ENCODE peak calls at places on chromosomes 1 and 21, in eight cellular contexts. L is H1, H is vagina, K is spleen, N is GM23338, R is endothelial cell of umbilical vein, O is SK-N-SH, S is stomach. Y is an unnamed sample.

GRCh38 chr1:67336783-67337182 is 29.1 kb downstream of the IL12RB2 start:
- DNase-seq in L (no peak), H (no peak), K (no peak), N (no peak), R (no peak), O (no peak), S (no peak), Y (no peak)

GRCh38 chr1:109885589-109885988 is 25.1 kb upstream of the CSF1 start:
- DNase-seq in L (no peak), H (no peak), K (no peak), N (no peak), R (no peak), O (no peak), S (no peak), Y (no peak)

GRCh38 chr1:209929751-209930150 is 8.3 kb upstream of the SYT14 start:
- DNase-seq in L (no peak), H (no peak), K (no peak), N (no peak), R (peak; percentile 0), O (peak; percentile 25), S (no peak), Y (no peak)

GRCh38 chr1:195894411-195894810 is 713.8 kb downstream of the KCNT2 start:
- DNase-seq in L (no peak), H (no peak), K (no peak), N (peak; percentile 4), R (peak; percentile 28), O (no peak), S (no peak), Y (no peak)

GRCh38 chr1:235047331-235047871 is 81.2 kb downstream of the TOMM20 start:
- DNase-seq in L (no peak), H (no peak), K (no peak), N (no peak), R (no peak), O (no peak), S (no peak), Y (no peak)

GRCh38 chr1:7810395-7810794 is 26.3 kb downstream of the PER3 start:
- DNase-seq in L (no peak), H (no peak), K (no peak), N (no peak), R (peak; percentile 44), O (no peak), S (no peak), Y (no peak)

GRCh38 chr1:213163278-213163711 is 112.3 kb downstream of the RPS6KC1 start:
- DNase-seq in L (no peak), H (no peak), K (no peak), N (no peak), R (no peak), O (no peak), S (no peak), Y (no peak)

GRCh38 chr1:184691719-184692324 is 62.8 kb downstream of the EDEM3 start:
- DNase-seq in L (no peak), H (no peak), K (no peak), N (peak; percentile 74), R (peak; percentile 67), O (peak; percentile 36), S (no peak), Y (no peak)

GRCh38 chr1:248622491-248623106 is 12.3 kb downstream of the OR2T11 start:
- DNase-seq in L (no peak), H (no peak), K (no peak), N (peak; percentile 6), R (peak; percentile 13), O (peak; percentile 35), S (no peak), Y (no peak)

GRCh38 chr21:33908760-33909159 is 6.8 kb downstream of the ATP5PO start:
- DNase-seq in L (no peak), H (no peak), K (no peak), N (no peak), R (no peak), O (no peak), S (no peak), Y (no peak)

GRCh38 chr1:13731897-13732296 is 31.9 kb downstream of the PRDM2 start:
- DNase-seq in L (no peak), H (no peak), K (no peak), N (no peak), R (no peak), O (no peak), S (no peak), Y (no peak)

GRCh38 chr1:13730301-13730700 is 30.3 kb downstream of the PRDM2 start:
- DNase-seq in L (no peak), H (no peak), K (no peak), N (no peak), R (no peak), O (no peak), S (no peak), Y (no peak)

GRCh38 chr1:13732971-13733667 is 33.1 kb downstream of the PRDM2 start:
- DNase-seq in L (no peak), H (no peak), K (no peak), N (no peak), R (no peak), O (no peak), S (no peak), Y (no peak)

GRCh38 chr1:13733705-13734104 is 33.7 kb downstream of the PRDM2 start:
- DNase-seq in L (no peak), H (no peak), K (no peak), N (no peak), R (no peak), O (no peak), S (no peak), Y (no peak)

GRCh38 chr1:13730751-13731482 is 30.9 kb downstream of the PRDM2 start:
- DNase-seq in L (no peak), H (no peak), K (peak; percentile 95), N (no peak), R (peak; percentile 20), O (no peak), S (peak; percentile 50), Y (no peak)
- TF ChIP-seq POLR2AphosphoS5 in L (no peak), H (peak; percentile 42), K (peak; percentile 94), N (no peak), R (no peak), O (no peak), S (no peak), Y (no peak)

GRCh38 chr1:226644541-226645176 is 94.4 kb downstream of the ITPKB start:
- DNase-seq in L (no peak), H (no peak), K (peak; percentile 71), N (no peak), R (no peak), O (no peak), S (no peak), Y (no peak)
- H3K4me1 ChIP-seq in L (no peaks in the 10 kb centered on the region), H (peaks cover 24% of the 10 kb centered on the region), K (peaks cover 83% of the 10 kb centered on the region), N (no peaks in the 10 kb centered on the region), R (no peaks in the 10 kb centered on the region), O (peaks cover 5% of the 10 kb centered on the region), S (peaks cover 10% of the 10 kb centered on the region), Y (peaks cover 20% of the 10 kb centered on the region)

GRCh38 chr1:2455757-2456156 is 20.3 kb upstream of the PLCH2 start:
- DNase-seq in L (no peak), H (no peak), K (no peak), N (no peak), R (no peak), O (no peak), S (no peak), Y (no peak)
- TF ChIP-seq POLR2AphosphoS5 in L (no peak), H (no peak), K (no peak), N (no peak), R (no peak), O (no peak), S (no peak), Y (no peak)

DNA sequence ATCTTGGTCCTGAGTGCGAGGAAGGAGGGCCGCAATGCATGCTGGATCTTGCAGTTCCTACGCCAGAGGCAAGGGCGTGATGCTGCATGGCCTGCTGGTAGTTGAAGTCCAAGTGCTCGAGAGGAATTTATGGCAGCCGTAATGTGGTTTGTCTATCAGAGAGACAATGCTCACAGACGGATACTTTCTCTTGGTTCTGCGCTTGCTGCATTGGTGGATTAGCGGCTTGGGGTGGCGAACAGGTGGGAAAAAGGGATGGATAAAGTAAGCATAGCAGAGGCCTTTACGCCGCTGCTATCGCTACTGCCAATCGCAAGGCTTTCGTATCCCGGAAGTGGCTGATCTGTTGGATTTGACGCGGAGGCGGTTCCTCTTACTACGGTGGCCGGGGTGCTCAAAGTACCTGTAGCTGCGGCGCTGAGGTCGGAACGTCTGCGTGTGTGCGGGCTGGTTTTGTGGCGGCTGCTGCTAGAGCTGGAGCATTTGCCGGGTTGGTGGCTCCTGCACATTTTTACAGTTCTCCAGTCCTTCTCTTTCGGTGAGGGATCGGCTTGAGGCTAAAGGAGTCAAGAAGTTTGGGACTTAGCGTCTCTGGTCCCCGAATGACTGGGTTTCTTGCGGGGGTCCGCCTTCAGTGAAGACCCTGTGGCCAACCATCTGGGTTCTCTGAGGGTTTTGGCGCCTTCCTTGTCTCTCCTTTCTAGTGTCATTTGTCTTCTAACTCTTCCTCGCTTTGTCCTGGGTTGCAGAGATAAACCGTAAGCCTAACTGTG is at the start of gene ATG4C:
- DNase-seq in L (peak; percentile 89), H (no peak), K (peak; percentile 97), N (peak; percentile 99), R (peak; percentile 99), O (peak; percentile 88), S (peak; percentile 97), Y (peak; percentile 98)
- H3K4me1 ChIP-seq in L (no peaks in the 10 kb centered on the region), H (peaks cover 12% of the 10 kb centered on the region), K (peaks cover 49% of the 10 kb centered on the region), N (no peaks in the 10 kb centered on the region), R (peaks cover 7% of the 10 kb centered on the region), O (no peaks in the 10 kb centered on the region), S (peaks cover 12% of the 10 kb centered on the region), Y (peaks cover 15% of the 10 kb centered on the region)

DNA sequence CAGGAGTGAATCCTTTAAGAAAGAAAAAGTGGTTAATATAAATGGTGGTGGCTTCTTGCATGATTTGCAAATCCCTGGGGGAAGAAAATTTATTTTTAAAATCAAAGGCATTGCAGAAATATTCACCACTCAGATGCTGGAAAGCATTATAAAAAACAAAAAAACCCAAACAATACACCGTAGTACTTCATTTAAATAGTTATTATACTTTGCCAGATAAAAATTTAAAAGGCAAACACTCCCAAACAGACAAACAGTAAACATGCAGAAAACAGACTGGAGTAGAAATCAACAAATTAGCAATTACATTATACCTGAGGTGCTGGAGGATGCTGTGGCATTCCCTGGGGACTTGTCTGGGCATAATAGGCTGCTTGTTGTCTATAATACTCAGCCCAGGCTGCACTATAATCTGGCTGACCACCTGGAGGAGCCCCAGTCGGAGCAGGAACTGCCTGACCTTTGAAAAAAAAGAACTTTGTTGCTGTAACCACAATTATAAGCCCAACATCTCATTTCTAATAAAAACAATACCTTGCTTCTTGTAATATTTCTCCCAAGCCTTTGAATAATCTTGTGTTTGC is 29.9 kb downstream of the FUBP1 start:
- DNase-seq in L (no peak), H (no peak), K (no peak), N (peak; percentile 40), R (peak; percentile 74), O (peak; percentile 7), S (no peak), Y (no peak)
- TF ChIP-seq POLR2AphosphoS5 in L (no peak), H (no peak), K (no peak), N (no peak), R (no peak), O (no peak), S (no peak), Y (no peak)

Y was measured in upper lobe of left lung.